ENCODE peak calls at places on chromosome 6, in four cellular contexts. C is GM23248, L is colonic mucosa, F is heart right ventricle. Q is an unnamed sample.

GRCh38 chr6:100504786-100505737 is 40.3 kb upstream of the SIM1 start:
- DNase-seq in L (no peak), F (no peak), C (peak), Q (peak)

GRCh38 chr6:30548375-30548774 is 7.9 kb downstream of the GNL1 start:
- DNase-seq in C (peak), F (no peak), L (no peak), Q (no peak)

GRCh38 chr6:13573669-13574110 is 711 bp upstream of the SIRT5 start:
- DNase-seq in F (peak), L (peak), C (peak), Q (no peak)

GRCh38 chr6:131807321-131807643 is 538 bp upstream of the ENPP1 start:
- DNase-seq in L (no peak), C (no peak), F (no peak), Q (no peak)

GRCh38 chr6:121436966-121437756 is 1.7 kb downstream of the GJA1 start:
- DNase-seq in L (no peak), C (peak), F (peak), Q (no peak)

GRCh38 chr6:161044335-161044734 is 52.8 kb downstream of the MAP3K4 start:
- DNase-seq in L (no peak), C (peak), F (no peak), Q (no peak)

GRCh38 chr6:15956205-15957106 is 172.4 kb upstream of the MYLIP start:
- DNase-seq in C (no peak), F (no peak), L (peak), Q (no peak)

GRCh38 chr6:136921936-136922679 is at the start of gene SLC35D3:
- DNase-seq in C (peak), F (no peak), L (no peak), Q (no peak)

GRCh38 chr6:11486486-11486885 is 51.1 kb upstream of the TMEM170B start:
- DNase-seq in F (no peak), L (no peak), C (no peak), Q (no peak)

GRCh38 chr6:47752801-47753200 is 29.0 kb upstream of the OPN5 start:
- DNase-seq in L (no peak), C (no peak), F (no peak), Q (no peak)

GRCh38 chr6:17790486-17790885 is 83.8 kb upstream of the NUP153 start:
- DNase-seq in F (no peak), L (no peak), C (no peak), Q (no peak)

GRCh38 chr6:5175195-5175594 is 85.6 kb downstream of the LYRM4 start:
- DNase-seq in F (no peak), L (no peak), C (peak), Q (no peak)

GRCh38 chr6:79468116-79468515 is 69.1 kb downstream of the LCA5 start:
- DNase-seq in C (peak), F (no peak), L (no peak), Q (peak)

GRCh38 chr6:5084192-5084786 is 852 bp upstream of the PPP1R3G start:
- DNase-seq in F (no peak), C (no peak), L (peak), Q (no peak)

GRCh38 chr6:41021832-41022231 is 17.2 kb downstream of the UNC5CL start:
- DNase-seq in L (no peak), F (peak), C (peak), Q (peak)

GRCh38 chr6:12474167-12475140 is 184.3 kb downstream of the EDN1 start:
- DNase-seq in C (peak), L (no peak), F (no peak), Q (no peak)

GRCh38 chr6:168953461-168953860 is 300.2 kb downstream of the THBS2 start:
- DNase-seq in L (no peak), C (no peak), F (no peak), Q (no peak)

GRCh38 chr6:56499121-56499520 is 143.6 kb downstream of the DST start:
- DNase-seq in F (no peak), L (no peak), C (peak), Q (no peak)

GRCh38 chr6:11042025-11042749 is 1.9 kb downstream of the ELOVL2 start:
- DNase-seq in F (no peak), L (no peak), C (no peak), Q (no peak)

GRCh38 chr6:55293116-55293515 is 34.2 kb upstream of the GFRAL start:
- DNase-seq in C (peak), F (no peak), L (no peak), Q (no peak)

GRCh38 chr6:34556031-34556471 is at the start of gene SPDEF:
- DNase-seq in C (no peak), F (no peak), L (peak), Q (no peak)

GRCh38 chr6:10403385-10404106 is 11.3 kb downstream of the TFAP2A start:
- DNase-seq in F (no peak), C (peak), L (no peak), Q (no peak)

GRCh38 chr6:154429711-154430110 is 73.1 kb upstream of the IPCEF1 start:
- DNase-seq in L (no peak), C (no peak), F (no peak), Q (no peak)

GRCh38 chr6:40754481-40755045 is 167.4 kb upstream of the LRFN2 start:
- DNase-seq in L (no peak), C (no peak), F (no peak), Q (no peak)

GRCh38 chr6:110183292-110183691 is 3.1 kb downstream of the CDC40 start:
- DNase-seq in L (no peak), C (no peak), F (no peak), Q (no peak)

GRCh38 chr6:21769405-21769851 is 175.9 kb downstream of the SOX4 start:
- DNase-seq in L (no peak), C (peak), F (peak), Q (peak)

GRCh38 chr6:156593893-156594292 is 183.3 kb upstream of the ARID1B start:
- DNase-seq in C (no peak), F (no peak), L (no peak), Q (no peak)

GRCh38 chr6:165676435-165677068 is 13.5 kb upstream of the PDE10A start:
- DNase-seq in F (peak), L (no peak), C (no peak), Q (no peak)

GRCh38 chr6:136791296-136792065 is 796 bp downstream of the MAP3K5 start:
- DNase-seq in L (peak), F (peak), C (peak), Q (no peak)

GRCh38 chr6:168676552-168677317 is 235.8 kb downstream of the SMOC2 start:
- DNase-seq in F (no peak), C (no peak), L (no peak), Q (no peak)

GRCh38 chr6:154962751-154963150 is 32.4 kb upstream of the TIAM2 start:
- DNase-seq in F (no peak), C (peak), L (peak), Q (peak)

GRCh38 chr6:47292944-47293343 is 16.8 kb downstream of the TNFRSF21 start:
- DNase-seq in L (no peak), F (no peak), C (peak), Q (no peak)

GRCh38 chr6:53944538-53944937 is 149.7 kb downstream of the LRRC1 start:
- DNase-seq in C (no peak), F (no peak), L (no peak), Q (no peak)

Q was measured in GM04503.